ENCODE peak calls at places on chromosome 15, in eight cellular contexts. E, Z, H, I, A, S, J and W are unnamed samples.

GRCh38 chr15:56989411-56989924 is 71.0 kb downstream of the TCF12 start:
- DNase-seq in H (no peak), A (no peak), J (no peak), Z (no peak), S (no peak), I (peak; percentile 17), E (no peak), W (no peak)

GRCh38 chr15:64343222-64343621 is 12.8 kb downstream of the CSNK1G1 start:
- DNase-seq in I (peak; percentile 37), H (no peak), E (no peak), J (no peak), Z (no peak), A (no peak), S (no peak), W (no peak)

GRCh38 chr15:97747342-97747741 is 213.2 kb upstream of the ARRDC4 start:
- DNase-seq in E (no peak), Z (no peak), H (no peak), I (no peak), J (no peak), S (no peak), A (peak; percentile 43), W (no peak)

GRCh38 chr15:44535509-44536297 is 1.2 kb upstream of the EIF3J start:
- DNase-seq in A (peak; percentile 53), Z (no peak), I (no peak), H (peak; percentile 40), E (peak; percentile 21), S (no peak), J (no peak), W (peak; percentile 27)

GRCh38 chr15:24696855-24697254 is 21.3 kb downstream of the NPAP1 start:
- DNase-seq in E (no peak), H (no peak), J (no peak), A (no peak), S (no peak), Z (no peak), I (no peak), W (no peak)

GRCh38 chr15:43215961-43216360 is 4.9 kb downstream of the EPB42 start:
- DNase-seq in Z (no peak), I (peak; percentile 54), H (no peak), S (no peak), A (no peak), E (no peak), J (no peak), W (no peak)

GRCh38 chr15:63895194-63895593 is 61.4 kb upstream of the HERC1 start:
- DNase-seq in A (no peak), S (no peak), H (no peak), E (no peak), Z (no peak), I (no peak), J (no peak), W (no peak)

GRCh38 chr15:47786371-47786770 is 69.1 kb downstream of the SEMA6D start:
- DNase-seq in A (no peak), E (no peak), Z (no peak), H (no peak), S (no peak), I (peak; percentile 8), J (no peak), W (no peak)

GRCh38 chr15:40008061-40008460 is 30.9 kb downstream of the SRP14 start:
- DNase-seq in Z (no peak), E (no peak), I (peak; percentile 15), S (no peak), J (no peak), A (no peak), H (no peak), W (no peak)

GRCh38 chr15:95636107-95636506 is 694.4 kb upstream of the NR2F2 start:
- DNase-seq in E (no peak), I (no peak), H (no peak), J (no peak), Z (no peak), A (no peak), S (no peak), W (no peak)

GRCh38 chr15:95629503-95630168 is 700.9 kb upstream of the NR2F2 start:
- DNase-seq in H (no peak), S (no peak), I (no peak), Z (no peak), J (no peak), A (no peak), E (no peak), W (no peak)

GRCh38 chr15:95635666-95636065 is 694.8 kb upstream of the NR2F2 start:
- DNase-seq in I (no peak), S (no peak), E (no peak), H (no peak), A (no peak), J (no peak), Z (no peak), W (no peak)

GRCh38 chr15:95626501-95627361 is 703.8 kb upstream of the NR2F2 start:
- DNase-seq in H (no peak), A (peak; percentile 33), S (no peak), I (peak; percentile 20), Z (peak; percentile 13), J (no peak), E (no peak), W (peak; percentile 39)

DNA sequence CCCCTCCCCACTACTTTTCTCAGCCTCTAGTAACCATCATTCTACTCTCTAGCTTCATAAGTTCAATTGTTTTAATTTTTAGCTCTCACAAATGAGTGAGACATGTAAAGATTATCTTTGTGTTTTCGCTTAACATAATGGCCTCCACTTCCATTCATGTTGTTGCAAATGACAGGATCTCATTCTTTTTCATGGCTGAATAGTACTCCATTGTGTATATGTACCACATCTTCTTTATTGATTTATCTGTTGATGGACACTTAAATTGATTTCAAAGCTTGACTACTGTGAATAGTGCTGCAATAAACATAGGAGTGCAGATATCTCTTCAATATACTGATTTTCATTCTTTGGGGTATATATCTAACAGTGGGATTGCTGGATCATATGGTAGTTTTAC is 699.8 kb upstream of the NR2F2 start:
- DNase-seq in H (no peak), S (no peak), J (no peak), Z (no peak), I (no peak), A (no peak), E (no peak), W (no peak)
- H3K27me3 ChIP-seq in H (no peaks in the 10 kb centered on the region), S (no peaks in the 10 kb centered on the region), J (no peaks in the 10 kb centered on the region), Z (no peaks in the 10 kb centered on the region), I (no peaks in the 10 kb centered on the region), A (no peaks in the 10 kb centered on the region), E (no peaks in the 10 kb centered on the region), W (no peaks in the 10 kb centered on the region)

GRCh38 chr15:70761931-70762468 is 1.4 kb downstream of the UACA start:
- DNase-seq in H (no peak), I (no peak), S (no peak), Z (no peak), J (no peak), A (no peak), E (no peak), W (no peak)

GRCh38 chr15:70757627-70758026 is 5.7 kb downstream of the UACA start:
- DNase-seq in I (no peak), J (no peak), H (no peak), A (no peak), S (no peak), Z (no peak), E (no peak), W (no peak)

GRCh38 chr15:70762469-70763119 is 764 bp downstream of the UACA start:
- DNase-seq in S (no peak), J (no peak), H (no peak), A (peak; percentile 53), I (peak; percentile 75), E (no peak), Z (peak; percentile 45), W (peak; percentile 13)

GRCh38 chr15:70761046-70761445 is 2.3 kb downstream of the UACA start:
- DNase-seq in A (no peak), I (no peak), H (no peak), S (no peak), J (no peak), Z (no peak), E (no peak), W (no peak)

GRCh38 chr15:70758790-70759462 is 4.4 kb downstream of the UACA start:
- DNase-seq in S (no peak), E (no peak), I (no peak), H (no peak), J (no peak), A (no peak), Z (no peak), W (no peak)
- H3K4me3 ChIP-seq in S (no peak overlapping the region), E (no peak overlapping the region), I (peak overlapping the region; percentile 2), H (no peak overlapping the region), J (no peak overlapping the region), A (no peak overlapping the region), Z (no peak overlapping the region), W (no peak overlapping the region)

DNA sequence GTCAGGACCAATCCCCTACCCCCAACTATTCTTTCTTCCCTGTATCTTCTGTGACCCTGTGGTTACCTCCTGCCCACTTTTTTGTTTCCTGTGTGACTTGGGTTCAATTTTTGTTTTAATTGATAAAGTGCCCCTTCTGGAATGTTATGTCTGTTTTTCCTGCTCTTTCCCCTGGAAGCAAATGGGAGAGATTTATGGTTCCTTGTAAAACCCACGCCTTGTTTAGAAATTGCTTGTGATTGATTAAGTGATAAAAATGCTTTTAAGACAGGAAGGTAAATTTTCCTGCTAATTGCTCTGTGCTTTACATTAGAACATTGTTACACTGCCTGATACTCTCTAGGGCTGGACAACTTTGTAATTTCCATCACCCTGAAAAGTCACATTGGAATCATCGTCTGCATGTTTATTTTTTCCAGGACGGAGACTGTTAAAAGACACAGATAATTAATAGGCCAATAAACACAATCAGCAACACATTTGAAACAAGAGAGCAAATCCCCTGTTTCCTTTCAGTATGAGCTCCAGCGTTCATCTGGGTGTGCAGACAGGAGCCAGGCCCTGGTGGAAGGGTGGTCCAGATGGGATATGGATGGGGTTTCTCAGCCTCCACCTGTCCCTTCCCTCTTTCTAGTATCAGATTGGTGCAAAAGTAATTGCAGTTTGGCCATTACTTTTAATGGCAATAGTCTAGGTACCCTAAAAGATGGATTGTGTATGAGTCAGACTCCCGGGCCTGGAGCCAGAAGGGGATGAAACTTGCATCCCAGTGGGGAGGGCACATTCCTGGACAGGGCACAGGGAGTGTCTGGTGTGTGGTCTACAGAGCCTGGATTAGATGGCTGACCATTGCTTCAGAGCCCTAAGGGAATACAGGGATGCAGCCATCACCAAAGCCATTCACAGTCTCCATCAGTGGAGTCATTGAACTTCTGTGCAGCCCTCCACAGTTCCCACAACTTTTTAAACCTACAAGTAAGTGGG is 58.1 kb upstream of the AGBL1 start:
- DNase-seq in H (no peak), A (no peak), E (no peak), J (no peak), I (no peak), Z (no peak), S (no peak), W (peak; percentile 16)
- H3K4me1 ChIP-seq in H (no peaks in the 10 kb centered on the region), A (no peaks in the 10 kb centered on the region), E (no peaks in the 10 kb centered on the region), J (no peaks in the 10 kb centered on the region), I (no peaks in the 10 kb centered on the region), Z (no peaks in the 10 kb centered on the region), S (no peaks in the 10 kb centered on the region), W (no peaks in the 10 kb centered on the region)

DNA sequence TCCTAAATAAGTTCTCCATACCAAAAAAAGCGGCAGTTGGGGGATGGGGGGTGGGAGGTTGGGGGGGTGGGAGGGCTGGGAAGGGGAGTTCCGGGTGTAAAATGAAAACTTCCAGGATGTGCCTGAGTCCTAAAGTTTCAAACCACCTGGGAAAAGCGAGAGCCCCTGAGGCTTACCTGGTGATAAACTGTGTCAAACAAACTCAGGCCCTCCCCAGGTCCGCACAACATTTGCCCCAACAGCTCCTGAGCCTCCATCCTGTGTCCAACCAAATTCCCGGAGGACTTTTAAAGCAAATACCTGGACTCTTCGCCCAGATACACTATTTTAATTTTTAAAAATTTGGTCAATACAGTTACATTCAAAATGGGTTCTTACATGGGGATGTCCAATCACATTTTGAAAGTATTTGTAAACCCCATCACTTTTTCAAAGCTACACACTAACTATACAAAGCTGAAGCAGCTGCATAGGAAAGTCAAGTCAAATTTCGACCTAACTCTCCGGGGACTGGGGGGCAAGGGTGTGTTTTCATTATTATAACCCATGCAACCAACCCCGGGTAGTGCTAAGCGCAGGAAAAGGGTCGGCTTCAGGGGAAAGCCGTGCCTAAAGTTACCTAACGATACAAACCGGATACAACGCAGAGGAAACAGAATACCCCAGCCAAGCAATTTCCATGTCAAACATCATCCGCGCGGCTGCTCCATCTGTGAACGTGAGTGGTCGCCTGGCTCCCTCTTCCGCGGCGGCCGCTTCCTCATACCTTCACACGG is 680 bp upstream of the FOXB1 start:
- DNase-seq in J (no peak), A (no peak), I (no peak), S (no peak), H (no peak), Z (no peak), E (no peak), W (no peak)
- H3K27me3 ChIP-seq in J (peaks cover 27% of the 10 kb centered on the region), A (peaks cover 76% of the 10 kb centered on the region), I (peaks cover 87% of the 10 kb centered on the region), S (peaks cover 97% of the 10 kb centered on the region), H (peaks cover 100% of the 10 kb centered on the region), Z (peaks cover 100% of the 10 kb centered on the region), E (peaks cover 10% of the 10 kb centered on the region), W (peaks cover 98% of the 10 kb centered on the region)